ENCODE peak calls at places on chromosome 6, in eight cellular contexts. L, E, T, U, A, C, S and X are unnamed samples.

GRCh38 chr6:128655978-128656498 is 135.6 kb upstream of the PTPRK start:
- DNase-seq in S (no peak), L (no peak), T (no peak), E (no peak), C (peak), A (peak), U (peak), X (peak)

GRCh38 chr6:147936703-147937102 is 405.9 kb upstream of the SASH1 start:
- DNase-seq in T (no peak), U (peak), S (no peak), E (no peak), A (no peak), L (no peak), C (no peak), X (no peak)

GRCh38 chr6:4774296-4774695 is 1.9 kb upstream of the CDYL start:
- DNase-seq in L (no peak), C (no peak), S (no peak), E (no peak), U (no peak), T (no peak), A (no peak), X (no peak)

GRCh38 chr6:143349530-143349929 is 101.0 kb downstream of the ADAT2 start:
- DNase-seq in T (no peak), C (no peak), E (no peak), U (no peak), S (no peak), L (no peak), A (no peak), X (no peak)

GRCh38 chr6:161407115-161407514 is 133.3 kb upstream of the AGPAT4 start:
- DNase-seq in C (peak), E (no peak), S (no peak), L (no peak), U (peak), A (no peak), T (no peak), X (no peak)

GRCh38 chr6:30781697-30782424 is 37.5 kb upstream of the IER3 start:
- DNase-seq in L (peak), S (peak), E (peak), A (peak), C (peak), T (peak), U (peak), X (peak)

GRCh38 chr6:101003075-101003474 is 121.9 kb upstream of the ASCC3 start:
- DNase-seq in S (no peak), U (no peak), A (no peak), E (no peak), C (no peak), T (no peak), L (no peak), X (no peak)

GRCh38 chr6:10763006-10763405 is 15.4 kb downstream of the TMEM14B start:
- DNase-seq in T (no peak), E (no peak), U (no peak), S (no peak), A (no peak), C (peak), L (no peak), X (peak)

GRCh38 chr6:143802833-143803565 is 40.1 kb upstream of the LTV1 start:
- DNase-seq in U (peak), C (peak), T (no peak), S (no peak), L (no peak), A (no peak), E (no peak), X (peak)

GRCh38 chr6:139556532-139556931 is 182.1 kb upstream of the CITED2 start:
- DNase-seq in E (no peak), L (no peak), S (no peak), A (no peak), T (no peak), C (no peak), U (no peak), X (no peak)

GRCh38 chr6:9933674-9934073 is 481.2 kb downstream of the TFAP2A start:
- DNase-seq in E (no peak), C (no peak), A (no peak), L (no peak), U (peak), S (no peak), T (no peak), X (no peak)

GRCh38 chr6:93423542-93423941 is 4.2 kb upstream of the EPHA7 start:
- DNase-seq in U (peak), T (no peak), L (no peak), E (no peak), C (peak), S (no peak), A (peak), X (peak)

GRCh38 chr6:139732451-139732850 is 358.0 kb upstream of the CITED2 start:
- DNase-seq in S (no peak), E (peak), A (no peak), U (peak), C (peak), L (no peak), T (no peak), X (peak)

GRCh38 chr6:83870649-83871048 is 11.2 kb downstream of the CYB5R4 start:
- DNase-seq in E (no peak), L (no peak), S (no peak), T (no peak), A (no peak), U (no peak), C (no peak), X (no peak)

GRCh38 chr6:72784581-72784980 is 162.7 kb downstream of the KCNQ5 start:
- DNase-seq in S (no peak), T (no peak), U (peak), E (no peak), A (no peak), L (no peak), C (peak), X (peak)

GRCh38 chr6:35719830-35720733 is 16.8 kb upstream of the ARMC12 start:
- DNase-seq in C (no peak), A (peak), U (peak), S (peak), L (peak), T (no peak), E (no peak), X (peak)

GRCh38 chr6:68901044-68901443 is 266.0 kb downstream of the ADGRB3 start:
- DNase-seq in A (no peak), C (no peak), L (no peak), T (no peak), E (no peak), U (no peak), S (no peak), X (no peak)

GRCh38 chr6:128414943-128415342 is 105.5 kb downstream of the PTPRK start:
- DNase-seq in T (no peak), S (no peak), A (no peak), E (no peak), U (no peak), L (no peak), C (peak), X (peak)

DNA sequence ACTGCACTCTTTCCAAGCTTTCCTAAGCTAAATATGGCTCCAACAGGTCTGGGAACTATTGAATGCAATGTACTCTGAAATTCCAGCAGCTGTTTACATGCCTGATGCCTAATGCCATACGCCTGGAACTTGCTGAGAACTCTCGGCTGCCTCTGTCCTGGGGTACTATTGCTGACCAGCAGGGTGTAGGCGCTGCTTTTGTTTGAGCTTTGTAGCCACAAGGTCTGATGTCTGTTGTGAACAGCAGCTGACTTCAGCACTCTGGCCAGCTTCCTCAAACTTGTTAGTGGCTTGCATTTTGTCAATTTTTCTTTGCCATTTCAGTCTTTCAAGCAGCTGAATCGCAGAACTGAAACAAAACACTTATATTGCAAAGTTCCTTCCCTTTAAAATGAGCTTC is 26.7 kb downstream of the SAYSD1 start:
- DNase-seq in L (no peak), U (peak), E (no peak), A (peak), C (peak), T (no peak), S (no peak), X (peak)
- TF ChIP-seq CTCF in L (peak), U (peak), E (peak), A (peak), C (peak), T (peak), S (no peak), X (peak)

GRCh38 chr6:46565531-46565930 is 74.3 kb upstream of the RCAN2 start:
- DNase-seq in E (no peak), L (no peak), C (peak), A (no peak), S (no peak), U (no peak), T (no peak), X (no peak)
- H3K4me3 ChIP-seq in E (no peak), L (no peak), C (no peak), A (no peak), S (no peak), U (no peak), T (no peak), X (no peak)

DNA sequence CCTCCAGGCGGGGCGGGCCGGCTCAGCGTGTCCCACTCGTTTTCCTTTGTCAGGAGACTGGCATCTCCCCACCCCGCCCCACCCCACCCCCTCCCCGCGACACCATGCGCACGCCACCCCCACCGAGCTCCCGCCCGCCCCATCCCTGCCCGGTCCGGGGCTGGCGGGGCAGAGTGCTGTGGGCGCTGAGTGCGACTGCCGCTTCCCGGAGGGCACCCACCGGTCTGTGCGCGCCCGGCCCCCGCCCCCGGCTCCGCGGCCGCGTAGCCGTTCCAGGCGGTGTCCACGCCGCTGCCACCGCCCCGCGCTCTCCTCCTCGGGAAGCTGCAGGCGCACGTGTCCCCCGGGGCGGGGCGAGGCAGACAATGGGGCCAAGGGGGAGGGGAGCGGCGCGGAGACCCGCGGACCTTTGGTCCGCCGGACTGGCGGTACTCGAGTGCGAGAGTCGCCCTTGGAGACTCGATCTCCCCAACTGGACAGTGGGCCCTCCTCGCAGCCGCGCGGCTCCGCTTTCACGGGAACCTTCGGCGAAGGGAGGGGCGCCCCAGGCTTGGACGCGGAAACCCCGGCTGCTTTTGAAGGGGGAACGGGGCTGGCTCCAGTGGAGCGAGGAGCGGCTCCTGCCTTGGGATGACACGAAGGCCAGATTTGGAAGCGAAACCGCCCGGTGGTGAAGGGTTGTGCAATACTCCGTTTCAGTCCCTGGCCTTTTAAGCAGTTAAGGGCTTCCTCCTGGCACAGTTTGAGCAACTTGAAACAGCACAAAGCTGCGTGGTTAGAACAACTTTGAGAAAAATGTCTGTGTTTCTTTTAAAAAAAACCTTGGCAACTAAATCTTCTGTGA is 1.1 kb upstream of the SYNCRIP start:
- DNase-seq in A (peak), U (peak), T (peak), C (peak), E (peak), S (peak), L (peak), X (peak)
- TF ChIP-seq CTCF in A (no peak), U (no peak), T (no peak), C (no peak), E (no peak), S (no peak), L (no peak), X (no peak)

DNA sequence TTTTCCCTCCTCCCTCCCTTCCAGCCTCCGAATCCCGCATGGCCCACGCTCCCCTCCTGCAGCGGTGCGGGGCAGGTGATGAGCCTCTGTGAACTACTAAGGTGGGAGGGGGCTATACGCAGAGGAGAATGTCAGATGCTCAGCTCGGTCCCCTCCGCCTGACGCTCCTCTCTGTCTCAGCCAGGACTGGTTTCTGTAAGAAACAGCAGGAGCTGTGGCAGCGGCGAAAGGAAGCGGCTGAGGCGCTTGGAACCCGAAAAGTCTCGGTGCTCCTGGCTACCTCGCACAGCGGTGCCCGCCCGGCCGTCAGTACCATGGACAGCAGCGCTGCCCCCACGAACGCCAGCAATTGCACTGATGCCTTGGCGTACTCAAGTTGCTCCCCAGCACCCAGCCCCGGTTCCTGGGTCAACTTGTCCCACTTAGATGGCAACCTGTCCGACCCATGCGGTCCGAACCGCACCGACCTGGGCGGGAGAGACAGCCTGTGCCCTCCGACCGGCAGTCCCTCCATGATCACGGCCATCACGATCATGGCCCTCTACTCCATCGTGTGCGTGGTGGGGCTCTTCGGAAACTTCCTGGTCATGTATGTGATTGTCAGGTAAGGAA is at the start of gene OPRM1:
- DNase-seq in A (peak), S (no peak), U (peak), T (peak), C (peak), E (no peak), L (peak), X (peak)
- H3K4me3 ChIP-seq in A (no peak), S (no peak), U (no peak), T (no peak), C (no peak), E (no peak), L (no peak), X (no peak)

GRCh38 chr6:50128420-50129005 is 78.8 kb upstream of the DEFB112 start:
- DNase-seq in E (no peak), T (no peak), S (no peak), L (no peak), A (peak), U (peak), C (peak), X (peak)
- TF ChIP-seq CTCF in E (peak), T (peak), S (no peak), L (peak), A (peak), U (peak), C (peak), X (peak)

DNA sequence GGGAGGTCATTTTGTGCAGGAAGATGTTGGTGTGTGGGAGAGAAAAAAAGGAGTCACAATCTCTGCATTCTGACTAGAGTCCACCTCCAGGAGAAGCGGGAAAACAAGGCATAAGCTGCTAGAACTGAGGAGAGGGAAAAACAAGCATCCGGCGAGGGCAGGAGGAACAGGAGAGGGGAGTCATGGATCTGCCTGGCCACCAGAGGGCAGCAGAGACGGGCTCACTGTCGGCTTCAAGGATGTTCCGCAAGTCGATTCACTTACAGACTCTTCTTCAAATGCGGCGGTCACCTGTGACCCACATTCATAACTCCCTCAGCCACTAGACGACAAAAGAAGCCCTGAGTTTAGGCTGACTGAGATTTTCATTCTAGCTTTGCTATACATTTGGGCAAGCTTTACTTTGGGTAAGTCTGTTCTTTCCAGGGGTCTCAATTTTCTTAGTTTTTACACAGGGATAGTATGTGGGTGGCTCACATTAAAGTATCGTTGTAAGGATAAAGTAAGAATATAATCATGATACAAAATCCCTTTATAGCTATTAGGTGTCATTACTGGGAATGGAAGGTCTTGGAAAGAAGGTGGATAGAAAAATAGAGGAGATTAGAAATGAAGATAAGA is 6.6 kb upstream of the BTNL2 start:
- DNase-seq in S (peak), C (peak), E (peak), L (peak), A (peak), T (peak), U (peak), X (peak)
- H3K4me3 ChIP-seq in S (no peak), C (no peak), E (no peak), L (no peak), A (no peak), T (no peak), U (no peak), X (no peak)

GRCh38 chr6:20306491-20306890 is 94.2 kb upstream of the MBOAT1 start:
- DNase-seq in T (no peak), L (no peak), U (no peak), A (no peak), E (no peak), S (no peak), C (no peak), X (no peak)
- TF ChIP-seq CTCF in T (no peak), L (no peak), U (no peak), A (no peak), E (no peak), S (no peak), C (no peak), X (no peak)

GRCh38 chr6:121770943-121771342 is 335.5 kb downstream of the GJA1 start:
- DNase-seq in T (no peak), E (no peak), S (no peak), U (peak), C (peak), L (no peak), A (peak), X (no peak)
- H3K4me3 ChIP-seq in T (no peak), E (no peak), S (no peak), U (no peak), C (no peak), L (no peak), A (no peak), X (no peak)